ENCODE peak calls at places on chromosome 16, in eight cellular contexts. One of them, this sample, is unnamed.

GRCh38 chr16:3548859-3549258 is 28.3 kb downstream of the NLRC3 start:
- DNase-seq in neural progenitor cell: no peak
- DNase-seq in IMR-90: no peak
- DNase-seq in aorta: no peak
- DNase-seq in renal cortical epithelial cell: no peak
- DNase-seq in stimulated activated CD8-positive, alpha-beta memory T cell treated with anti-CD3 and anti-CD28 coated beads, Interleukin-7, amount 100 ng/mL, for 1 hour: no peak
- DNase-seq in activated CD4-positive, CD25-positive, alpha-beta regulatory T cell: no peak
- DNase-seq in NCI-H1092: no peak
- DNase-seq in this sample: no peak

GRCh38 chr16:54870151-54870550 is 60.5 kb upstream of the IRX5 start:
- DNase-seq in stimulated activated CD8-positive, alpha-beta memory T cell treated with anti-CD3 and anti-CD28 coated beads, Interleukin-7, amount 100 ng/mL, for 1 hour: no peak
- DNase-seq in renal cortical epithelial cell: no peak
- DNase-seq in NCI-H1092: no peak
- DNase-seq in IMR-90: no peak
- DNase-seq in neural progenitor cell: no peak
- DNase-seq in activated CD4-positive, CD25-positive, alpha-beta regulatory T cell: no peak
- DNase-seq in aorta: no peak
- DNase-seq in this sample: no peak

GRCh38 chr16:89268585-89268984 is 51.1 kb downstream of the ZNF778 start:
- DNase-seq in stimulated activated CD8-positive, alpha-beta memory T cell treated with anti-CD3 and anti-CD28 coated beads, Interleukin-7, amount 100 ng/mL, for 1 hour: no peak
- DNase-seq in activated CD4-positive, CD25-positive, alpha-beta regulatory T cell: no peak
- DNase-seq in aorta: no peak
- DNase-seq in renal cortical epithelial cell: no peak
- DNase-seq in neural progenitor cell: no peak
- DNase-seq in NCI-H1092: no peak
- DNase-seq in IMR-90: no peak
- DNase-seq in this sample: no peak

GRCh38 chr16:69077251-69077650 is 28.2 kb upstream of the HAS3 start:
- DNase-seq in aorta: no peak
- DNase-seq in NCI-H1092: no peak
- DNase-seq in renal cortical epithelial cell: peak; percentile 98
- DNase-seq in neural progenitor cell: no peak
- DNase-seq in stimulated activated CD8-positive, alpha-beta memory T cell treated with anti-CD3 and anti-CD28 coated beads, Interleukin-7, amount 100 ng/mL, for 1 hour: no peak
- DNase-seq in activated CD4-positive, CD25-positive, alpha-beta regulatory T cell: no peak
- DNase-seq in IMR-90: peak; percentile 38
- DNase-seq in this sample: no peak

GRCh38 chr16:67666538-67667433 is at the start of the genes C16orf86 and ENKD1:
- DNase-seq in stimulated activated CD8-positive, alpha-beta memory T cell treated with anti-CD3 and anti-CD28 coated beads, Interleukin-7, amount 100 ng/mL, for 1 hour: peak; percentile 62
- DNase-seq in aorta: peak; percentile 92
- DNase-seq in activated CD4-positive, CD25-positive, alpha-beta regulatory T cell: peak; percentile 64
- DNase-seq in IMR-90: peak; percentile 41
- DNase-seq in NCI-H1092: peak; percentile 78
- DNase-seq in renal cortical epithelial cell: peak; percentile 46
- DNase-seq in neural progenitor cell: peak; percentile 96
- DNase-seq in this sample: peak; percentile 90

GRCh38 chr16:21301168-21301894 is 23.2 kb upstream of the CRYM start:
- DNase-seq in aorta: peak; percentile 78
- DNase-seq in renal cortical epithelial cell: peak; percentile 51
- DNase-seq in IMR-90: peak; percentile 61
- DNase-seq in stimulated activated CD8-positive, alpha-beta memory T cell treated with anti-CD3 and anti-CD28 coated beads, Interleukin-7, amount 100 ng/mL, for 1 hour: no peak
- DNase-seq in neural progenitor cell: peak; percentile 75
- DNase-seq in NCI-H1092: peak; percentile 31
- DNase-seq in activated CD4-positive, CD25-positive, alpha-beta regulatory T cell: no peak
- DNase-seq in this sample: peak; percentile 88

GRCh38 chr16:69145658-69146057 is 13.2 kb downstream of the UTP4 start:
- DNase-seq in neural progenitor cell: no peak
- DNase-seq in aorta: peak; percentile 59
- DNase-seq in IMR-90: peak; percentile 17
- DNase-seq in activated CD4-positive, CD25-positive, alpha-beta regulatory T cell: no peak
- DNase-seq in renal cortical epithelial cell: no peak
- DNase-seq in NCI-H1092: no peak
- DNase-seq in stimulated activated CD8-positive, alpha-beta memory T cell treated with anti-CD3 and anti-CD28 coated beads, Interleukin-7, amount 100 ng/mL, for 1 hour: no peak
- DNase-seq in this sample: no peak

GRCh38 chr16:29683543-29684090 is 4.6 kb downstream of the QPRT start:
- DNase-seq in stimulated activated CD8-positive, alpha-beta memory T cell treated with anti-CD3 and anti-CD28 coated beads, Interleukin-7, amount 100 ng/mL, for 1 hour: no peak
- DNase-seq in NCI-H1092: no peak
- DNase-seq in IMR-90: no peak
- DNase-seq in neural progenitor cell: no peak
- DNase-seq in aorta: no peak
- DNase-seq in renal cortical epithelial cell: peak; percentile 27
- DNase-seq in activated CD4-positive, CD25-positive, alpha-beta regulatory T cell: no peak
- DNase-seq in this sample: no peak

GRCh38 chr16:54077412-54077821 is 209.2 kb downstream of the IRX3 start:
- DNase-seq in aorta: no peak
- DNase-seq in NCI-H1092: no peak
- DNase-seq in IMR-90: peak; percentile 81
- DNase-seq in neural progenitor cell: no peak
- DNase-seq in stimulated activated CD8-positive, alpha-beta memory T cell treated with anti-CD3 and anti-CD28 coated beads, Interleukin-7, amount 100 ng/mL, for 1 hour: no peak
- DNase-seq in activated CD4-positive, CD25-positive, alpha-beta regulatory T cell: no peak
- DNase-seq in renal cortical epithelial cell: peak; percentile 76
- DNase-seq in this sample: no peak

GRCh38 chr16:2784536-2785100 is 2.7 kb downstream of the PRSS33 start:
- DNase-seq in aorta: peak; percentile 40
- DNase-seq in IMR-90: no peak
- DNase-seq in stimulated activated CD8-positive, alpha-beta memory T cell treated with anti-CD3 and anti-CD28 coated beads, Interleukin-7, amount 100 ng/mL, for 1 hour: no peak
- DNase-seq in neural progenitor cell: no peak
- DNase-seq in activated CD4-positive, CD25-positive, alpha-beta regulatory T cell: no peak
- DNase-seq in renal cortical epithelial cell: no peak
- DNase-seq in NCI-H1092: no peak
- DNase-seq in this sample: no peak

GRCh38 chr16:11064846-11065245 is 120.5 kb downstream of the CLEC16A start:
- DNase-seq in stimulated activated CD8-positive, alpha-beta memory T cell treated with anti-CD3 and anti-CD28 coated beads, Interleukin-7, amount 100 ng/mL, for 1 hour: no peak
- DNase-seq in IMR-90: no peak
- DNase-seq in renal cortical epithelial cell: no peak
- DNase-seq in neural progenitor cell: no peak
- DNase-seq in aorta: no peak
- DNase-seq in NCI-H1092: no peak
- DNase-seq in activated CD4-positive, CD25-positive, alpha-beta regulatory T cell: no peak
- DNase-seq in this sample: no peak

GRCh38 chr16:69761983-69762842 is at the start of gene WWP2:
- DNase-seq in aorta: peak; percentile 80
- DNase-seq in neural progenitor cell: peak; percentile 95
- DNase-seq in IMR-90: peak; percentile 55
- DNase-seq in activated CD4-positive, CD25-positive, alpha-beta regulatory T cell: peak; percentile 63
- DNase-seq in renal cortical epithelial cell: peak; percentile 34
- DNase-seq in stimulated activated CD8-positive, alpha-beta memory T cell treated with anti-CD3 and anti-CD28 coated beads, Interleukin-7, amount 100 ng/mL, for 1 hour: peak; percentile 48
- DNase-seq in NCI-H1092: peak; percentile 78
- DNase-seq in this sample: peak; percentile 88

GRCh38 chr16:72815348-72816318 is 232.3 kb downstream of the ZFHX3 start:
- DNase-seq in NCI-H1092: no peak
- DNase-seq in renal cortical epithelial cell: no peak
- DNase-seq in neural progenitor cell: no peak
- DNase-seq in activated CD4-positive, CD25-positive, alpha-beta regulatory T cell: no peak
- DNase-seq in IMR-90: peak; percentile 15
- DNase-seq in stimulated activated CD8-positive, alpha-beta memory T cell treated with anti-CD3 and anti-CD28 coated beads, Interleukin-7, amount 100 ng/mL, for 1 hour: no peak
- DNase-seq in aorta: no peak
- DNase-seq in this sample: peak; percentile 69

GRCh38 chr16:89600956-89601355 is 12.5 kb upstream of the DPEP1 start:
- DNase-seq in renal cortical epithelial cell: no peak
- DNase-seq in IMR-90: no peak
- DNase-seq in aorta: no peak
- DNase-seq in neural progenitor cell: no peak
- DNase-seq in activated CD4-positive, CD25-positive, alpha-beta regulatory T cell: no peak
- DNase-seq in stimulated activated CD8-positive, alpha-beta memory T cell treated with anti-CD3 and anti-CD28 coated beads, Interleukin-7, amount 100 ng/mL, for 1 hour: no peak
- DNase-seq in NCI-H1092: no peak
- DNase-seq in this sample: no peak

GRCh38 chr16:53713403-53714013 is 9.6 kb downstream of the FTO start:
- DNase-seq in renal cortical epithelial cell: no peak
- DNase-seq in activated CD4-positive, CD25-positive, alpha-beta regulatory T cell: no peak
- DNase-seq in aorta: no peak
- DNase-seq in stimulated activated CD8-positive, alpha-beta memory T cell treated with anti-CD3 and anti-CD28 coated beads, Interleukin-7, amount 100 ng/mL, for 1 hour: no peak
- DNase-seq in IMR-90: no peak
- DNase-seq in neural progenitor cell: no peak
- DNase-seq in NCI-H1092: no peak
- DNase-seq in this sample: no peak

GRCh38 chr16:3652373-3653037 is 2.0 kb upstream of the DNASE1 start:
- DNase-seq in aorta: no peak
- DNase-seq in IMR-90: no peak
- DNase-seq in NCI-H1092: no peak
- DNase-seq in neural progenitor cell: no peak
- DNase-seq in renal cortical epithelial cell: no peak
- DNase-seq in activated CD4-positive, CD25-positive, alpha-beta regulatory T cell: no peak
- DNase-seq in stimulated activated CD8-positive, alpha-beta memory T cell treated with anti-CD3 and anti-CD28 coated beads, Interleukin-7, amount 100 ng/mL, for 1 hour: no peak
- DNase-seq in this sample: no peak

GRCh38 chr16:79316004-79316458 is 284.5 kb downstream of the MAF start:
- DNase-seq in stimulated activated CD8-positive, alpha-beta memory T cell treated with anti-CD3 and anti-CD28 coated beads, Interleukin-7, amount 100 ng/mL, for 1 hour: no peak
- DNase-seq in NCI-H1092: no peak
- DNase-seq in renal cortical epithelial cell: no peak
- DNase-seq in neural progenitor cell: no peak
- DNase-seq in activated CD4-positive, CD25-positive, alpha-beta regulatory T cell: peak; percentile 16
- DNase-seq in IMR-90: no peak
- DNase-seq in aorta: no peak
- DNase-seq in this sample: peak; percentile 55

GRCh38 chr16:23673971-23674614 is 4.6 kb upstream of the PLK1 start:
- DNase-seq in stimulated activated CD8-positive, alpha-beta memory T cell treated with anti-CD3 and anti-CD28 coated beads, Interleukin-7, amount 100 ng/mL, for 1 hour: no peak
- DNase-seq in neural progenitor cell: peak; percentile 81
- DNase-seq in aorta: no peak
- DNase-seq in IMR-90: no peak
- DNase-seq in NCI-H1092: no peak
- DNase-seq in renal cortical epithelial cell: no peak
- DNase-seq in activated CD4-positive, CD25-positive, alpha-beta regulatory T cell: no peak
- DNase-seq in this sample: peak; percentile 61

GRCh38 chr16:82991435-82991834 is 364.7 kb downstream of the CDH13 start:
- DNase-seq in stimulated activated CD8-positive, alpha-beta memory T cell treated with anti-CD3 and anti-CD28 coated beads, Interleukin-7, amount 100 ng/mL, for 1 hour: no peak
- DNase-seq in IMR-90: no peak
- DNase-seq in neural progenitor cell: no peak
- DNase-seq in NCI-H1092: no peak
- DNase-seq in renal cortical epithelial cell: no peak
- DNase-seq in aorta: no peak
- DNase-seq in activated CD4-positive, CD25-positive, alpha-beta regulatory T cell: no peak
- DNase-seq in this sample: no peak

GRCh38 chr16:85205747-85206471 is 93.6 kb upstream of the CIBAR2 start:
- DNase-seq in activated CD4-positive, CD25-positive, alpha-beta regulatory T cell: no peak
- DNase-seq in renal cortical epithelial cell: no peak
- DNase-seq in NCI-H1092: peak; percentile 76
- DNase-seq in aorta: no peak
- DNase-seq in neural progenitor cell: no peak
- DNase-seq in stimulated activated CD8-positive, alpha-beta memory T cell treated with anti-CD3 and anti-CD28 coated beads, Interleukin-7, amount 100 ng/mL, for 1 hour: no peak
- DNase-seq in IMR-90: peak; percentile 78
- DNase-seq in this sample: no peak

GRCh38 chr16:50096791-50097190 is 31.0 kb downstream of the HEATR3 start:
- DNase-seq in NCI-H1092: no peak
- DNase-seq in renal cortical epithelial cell: no peak
- DNase-seq in neural progenitor cell: no peak
- DNase-seq in activated CD4-positive, CD25-positive, alpha-beta regulatory T cell: no peak
- DNase-seq in aorta: no peak
- DNase-seq in IMR-90: peak; percentile 63
- DNase-seq in stimulated activated CD8-positive, alpha-beta memory T cell treated with anti-CD3 and anti-CD28 coated beads, Interleukin-7, amount 100 ng/mL, for 1 hour: no peak
- DNase-seq in this sample: no peak

GRCh38 chr16:1351215-1351581 is 480 bp downstream of the TSR3 start:
- DNase-seq in neural progenitor cell: no peak
- DNase-seq in aorta: no peak
- DNase-seq in renal cortical epithelial cell: no peak
- DNase-seq in NCI-H1092: no peak
- DNase-seq in activated CD4-positive, CD25-positive, alpha-beta regulatory T cell: no peak
- DNase-seq in stimulated activated CD8-positive, alpha-beta memory T cell treated with anti-CD3 and anti-CD28 coated beads, Interleukin-7, amount 100 ng/mL, for 1 hour: no peak
- DNase-seq in IMR-90: no peak
- DNase-seq in this sample: no peak

GRCh38 chr16:79519448-79519847 is 81.1 kb downstream of the MAF start:
- DNase-seq in aorta: peak; percentile 73
- DNase-seq in neural progenitor cell: no peak
- DNase-seq in renal cortical epithelial cell: no peak
- DNase-seq in activated CD4-positive, CD25-positive, alpha-beta regulatory T cell: no peak
- DNase-seq in stimulated activated CD8-positive, alpha-beta memory T cell treated with anti-CD3 and anti-CD28 coated beads, Interleukin-7, amount 100 ng/mL, for 1 hour: no peak
- DNase-seq in IMR-90: no peak
- DNase-seq in NCI-H1092: no peak
- DNase-seq in this sample: peak; percentile 20

This sample was measured in GM12865.